ENCODE peak calls at places on chromosomes 7 and 10, in eight cellular contexts. B is kidney glomerular epithelial cell, L is NCI-H1092 treated with DMSO at 0.1 percent for 48 hours, P is aorta, D is M059J, E is AG08395, G is tibial artery, Z is amygdala. Y is an unnamed sample.

GRCh38 chr7:1372063-1372462 is 87.2 kb downstream of the MICALL2 start:
- DNase-seq in B (no peak), L (no peak), P (no peak), D (no peak), E (no peak), G (no peak), Z (no peak), Y (no peak)

GRCh38 chr10:16116404-16117304 is 256.3 kb upstream of the MINDY3 start:
- DNase-seq in B (no peak), L (peak), P (no peak), D (no peak), E (peak), G (no peak), Z (no peak), Y (peak)

GRCh38 chr7:151131622-151132293 is 35.7 kb downstream of the GBX1 start:
- DNase-seq in B (no peak), L (no peak), P (peak), D (no peak), E (no peak), G (no peak), Z (peak), Y (no peak)

GRCh38 chr10:113820507-113820906 is 33.4 kb downstream of the DCLRE1A start:
- DNase-seq in B (no peak), L (no peak), P (no peak), D (no peak), E (no peak), G (no peak), Z (no peak), Y (no peak)

GRCh38 chr10:17368708-17369272 is 85.6 kb downstream of the ST8SIA6 start:
- DNase-seq in B (no peak), L (no peak), P (no peak), D (no peak), E (no peak), G (no peak), Z (no peak), Y (peak)

GRCh38 chr10:116211682-116212081 is 61.3 kb downstream of the GFRA1 start:
- DNase-seq in B (peak), L (no peak), P (no peak), D (peak), E (peak), G (no peak), Z (no peak), Y (peak)

GRCh38 chr10:89535185-89536012 is at the start of gene SLC16A12:
- DNase-seq in B (no peak), L (no peak), P (peak), D (peak), E (no peak), G (no peak), Z (no peak), Y (peak)

GRCh38 chr10:11319990-11320602 is 291.4 kb downstream of the USP6NL start:
- DNase-seq in B (no peak), L (no peak), P (no peak), D (no peak), E (no peak), G (no peak), Z (no peak), Y (no peak)

GRCh38 chr7:45646207-45646821 is 72.1 kb downstream of the ADCY1 start:
- DNase-seq in B (no peak), L (no peak), P (no peak), D (no peak), E (no peak), G (peak), Z (no peak), Y (no peak)

GRCh38 chr7:35384761-35385700 is 131.1 kb upstream of the TBX20 start:
- DNase-seq in B (no peak), L (no peak), P (no peak), D (no peak), E (no peak), G (no peak), Z (no peak), Y (no peak)

GRCh38 chr7:46319841-46320240 is 398.8 kb upstream of the IGFBP3 start:
- DNase-seq in B (no peak), L (no peak), P (no peak), D (peak), E (no peak), G (no peak), Z (no peak), Y (no peak)

GRCh38 chr10:5199398-5199797 is 2.8 kb downstream of the AKR1C4 start:
- DNase-seq in B (no peak), L (no peak), P (no peak), D (peak), E (no peak), G (no peak), Z (no peak), Y (peak)

GRCh38 chr7:155360495-155361362 is 63.1 kb downstream of the INSIG1 start:
- DNase-seq in B (no peak), L (no peak), P (peak), D (no peak), E (no peak), G (peak), Z (no peak), Y (no peak)

GRCh38 chr7:137476937-137477336 is 133.4 kb upstream of the PTN start:
- DNase-seq in B (peak), L (no peak), P (no peak), D (no peak), E (no peak), G (no peak), Z (no peak), Y (peak)

GRCh38 chr7:155223503-155223902 is 74.2 kb upstream of the INSIG1 start:
- DNase-seq in B (no peak), L (no peak), P (peak), D (no peak), E (no peak), G (no peak), Z (no peak), Y (no peak)

GRCh38 chr7:148712610-148713330 is 14.1 kb downstream of the CUL1 start:
- DNase-seq in B (no peak), L (no peak), P (no peak), D (no peak), E (no peak), G (no peak), Z (no peak), Y (no peak)

GRCh38 chr10:24448351-24449009 is 239.5 kb downstream of the KIAA1217 start:
- DNase-seq in B (no peak), L (no peak), P (no peak), D (peak), E (no peak), G (no peak), Z (no peak), Y (peak)

GRCh38 chr7:86846494-86847190 is 202.9 kb downstream of the GRM3 start:
- DNase-seq in B (no peak), L (peak), P (no peak), D (no peak), E (no peak), G (no peak), Z (no peak), Y (peak)

GRCh38 chr10:109987413-109987812 is 20.4 kb upstream of the ADD3 start:
- DNase-seq in B (peak), L (no peak), P (no peak), D (peak), E (peak), G (no peak), Z (no peak), Y (peak)

GRCh38 chr7:130144632-130145171 is 60.5 kb downstream of the TMEM209 start:
- DNase-seq in B (peak), L (no peak), P (no peak), D (no peak), E (peak), G (no peak), Z (no peak), Y (peak)

GRCh38 chr10:47360419-47361040 is 12.4 kb downstream of the RBP3 start:
- DNase-seq in B (no peak), L (no peak), P (peak), D (no peak), E (no peak), G (peak), Z (no peak), Y (no peak)

GRCh38 chr10:69576334-69577011 is 3.3 kb upstream of the NEUROG3 start:
- DNase-seq in B (no peak), L (no peak), P (no peak), D (no peak), E (no peak), G (no peak), Z (no peak), Y (no peak)

GRCh38 chr10:42640610-42641229 is 2.4 kb upstream of the ZNF33B start:
- DNase-seq in B (no peak), L (no peak), P (no peak), D (no peak), E (no peak), G (no peak), Z (no peak), Y (peak)

GRCh38 chr7:19403691-19404090 is 258.5 kb upstream of the FERD3L start:
- DNase-seq in B (no peak), L (no peak), P (no peak), D (no peak), E (no peak), G (no peak), Z (no peak), Y (no peak)

GRCh38 chr10:74213571-74214162 is 62.6 kb downstream of the ADK start:
- DNase-seq in B (no peak), L (peak), P (no peak), D (peak), E (peak), G (no peak), Z (no peak), Y (peak)

Y was measured in kidney tubule cell.